ENCODE peak calls at places on chromosome 4, in eight cellular contexts. One of them, this sample, is unnamed.

GRCh38 chr4:154045086-154045485 is 256.2 kb upstream of the SFRP2 start:
- DNase-seq in skeletal muscle cell: no peak
- DNase-seq in NCI-H2029: no peak
- DNase-seq in central memory CD8-positive, alpha-beta T cell: no peak
- DNase-seq in NCI-H146: no peak
- DNase-seq in GM03348: peak
- DNase-seq in AG20443: peak
- DNase-seq in stimulated activated CD8-positive, alpha-beta memory T cell treated with anti-CD3 and anti-CD28 coated beads, Interleukin-4, amount 100 ng/mL, for 1 hour: no peak
- DNase-seq in this sample: no peak

GRCh38 chr4:119010909-119011606 is 122.4 kb downstream of the SYNPO2 start:
- DNase-seq in skeletal muscle cell: no peak
- DNase-seq in NCI-H2029: no peak
- DNase-seq in central memory CD8-positive, alpha-beta T cell: no peak
- DNase-seq in NCI-H146: no peak
- DNase-seq in GM03348: no peak
- DNase-seq in AG20443: no peak
- DNase-seq in stimulated activated CD8-positive, alpha-beta memory T cell treated with anti-CD3 and anti-CD28 coated beads, Interleukin-4, amount 100 ng/mL, for 1 hour: no peak
- DNase-seq in this sample: no peak

GRCh38 chr4:168636506-168637176 is 139.8 kb downstream of the PALLD start:
- DNase-seq in skeletal muscle cell: peak
- DNase-seq in NCI-H2029: no peak
- DNase-seq in central memory CD8-positive, alpha-beta T cell: no peak
- DNase-seq in NCI-H146: no peak
- DNase-seq in GM03348: peak
- DNase-seq in AG20443: peak
- DNase-seq in stimulated activated CD8-positive, alpha-beta memory T cell treated with anti-CD3 and anti-CD28 coated beads, Interleukin-4, amount 100 ng/mL, for 1 hour: no peak
- DNase-seq in this sample: no peak

GRCh38 chr4:80036306-80036705 is 36.7 kb downstream of the ANTXR2 start:
- DNase-seq in skeletal muscle cell: no peak
- DNase-seq in NCI-H2029: no peak
- DNase-seq in central memory CD8-positive, alpha-beta T cell: no peak
- DNase-seq in NCI-H146: no peak
- DNase-seq in GM03348: no peak
- DNase-seq in AG20443: no peak
- DNase-seq in stimulated activated CD8-positive, alpha-beta memory T cell treated with anti-CD3 and anti-CD28 coated beads, Interleukin-4, amount 100 ng/mL, for 1 hour: no peak
- DNase-seq in this sample: no peak

GRCh38 chr4:156662921-156663320 is 308.7 kb downstream of the PDGFC start:
- DNase-seq in skeletal muscle cell: no peak
- DNase-seq in NCI-H2029: no peak
- DNase-seq in central memory CD8-positive, alpha-beta T cell: no peak
- DNase-seq in NCI-H146: no peak
- DNase-seq in GM03348: no peak
- DNase-seq in AG20443: no peak
- DNase-seq in stimulated activated CD8-positive, alpha-beta memory T cell treated with anti-CD3 and anti-CD28 coated beads, Interleukin-4, amount 100 ng/mL, for 1 hour: no peak
- DNase-seq in this sample: no peak

GRCh38 chr4:185304944-185305690 is 90.6 kb downstream of the LRP2BP start:
- DNase-seq in skeletal muscle cell: no peak
- DNase-seq in NCI-H2029: no peak
- DNase-seq in central memory CD8-positive, alpha-beta T cell: no peak
- DNase-seq in NCI-H146: peak
- DNase-seq in GM03348: no peak
- DNase-seq in AG20443: no peak
- DNase-seq in stimulated activated CD8-positive, alpha-beta memory T cell treated with anti-CD3 and anti-CD28 coated beads, Interleukin-4, amount 100 ng/mL, for 1 hour: no peak
- DNase-seq in this sample: peak

GRCh38 chr4:19026281-19026680 is 1004.7 kb upstream of the LCORL start:
- DNase-seq in skeletal muscle cell: no peak
- DNase-seq in NCI-H2029: no peak
- DNase-seq in central memory CD8-positive, alpha-beta T cell: no peak
- DNase-seq in NCI-H146: peak
- DNase-seq in GM03348: no peak
- DNase-seq in AG20443: no peak
- DNase-seq in stimulated activated CD8-positive, alpha-beta memory T cell treated with anti-CD3 and anti-CD28 coated beads, Interleukin-4, amount 100 ng/mL, for 1 hour: no peak
- DNase-seq in this sample: no peak

GRCh38 chr4:184911310-184911709 is 85.5 kb upstream of the ACSL1 start:
- DNase-seq in skeletal muscle cell: peak
- DNase-seq in NCI-H2029: no peak
- DNase-seq in central memory CD8-positive, alpha-beta T cell: no peak
- DNase-seq in NCI-H146: no peak
- DNase-seq in GM03348: no peak
- DNase-seq in AG20443: no peak
- DNase-seq in stimulated activated CD8-positive, alpha-beta memory T cell treated with anti-CD3 and anti-CD28 coated beads, Interleukin-4, amount 100 ng/mL, for 1 hour: no peak
- DNase-seq in this sample: no peak

GRCh38 chr4:548976-549375 is 27.1 kb downstream of the TMEM271 start:
- DNase-seq in skeletal muscle cell: no peak
- DNase-seq in NCI-H2029: no peak
- DNase-seq in central memory CD8-positive, alpha-beta T cell: no peak
- DNase-seq in NCI-H146: no peak
- DNase-seq in GM03348: no peak
- DNase-seq in AG20443: no peak
- DNase-seq in stimulated activated CD8-positive, alpha-beta memory T cell treated with anti-CD3 and anti-CD28 coated beads, Interleukin-4, amount 100 ng/mL, for 1 hour: no peak
- DNase-seq in this sample: no peak

GRCh38 chr4:180827193-180827592 is 1416.0 kb upstream of the TENM3 start:
- DNase-seq in skeletal muscle cell: no peak
- DNase-seq in NCI-H2029: peak
- DNase-seq in central memory CD8-positive, alpha-beta T cell: no peak
- DNase-seq in NCI-H146: peak
- DNase-seq in GM03348: peak
- DNase-seq in AG20443: peak
- DNase-seq in stimulated activated CD8-positive, alpha-beta memory T cell treated with anti-CD3 and anti-CD28 coated beads, Interleukin-4, amount 100 ng/mL, for 1 hour: no peak
- DNase-seq in this sample: no peak

GRCh38 chr4:8351931-8352367 is 82.4 kb downstream of the HTRA3 start:
- DNase-seq in skeletal muscle cell: no peak
- DNase-seq in NCI-H2029: peak
- DNase-seq in central memory CD8-positive, alpha-beta T cell: no peak
- DNase-seq in NCI-H146: no peak
- DNase-seq in GM03348: peak
- DNase-seq in AG20443: no peak
- DNase-seq in stimulated activated CD8-positive, alpha-beta memory T cell treated with anti-CD3 and anti-CD28 coated beads, Interleukin-4, amount 100 ng/mL, for 1 hour: no peak
- DNase-seq in this sample: no peak

GRCh38 chr4:37978509-37978908 is 18.3 kb downstream of the PTTG2 start:
- DNase-seq in skeletal muscle cell: no peak
- DNase-seq in NCI-H2029: no peak
- DNase-seq in central memory CD8-positive, alpha-beta T cell: no peak
- DNase-seq in NCI-H146: no peak
- DNase-seq in GM03348: no peak
- DNase-seq in AG20443: no peak
- DNase-seq in stimulated activated CD8-positive, alpha-beta memory T cell treated with anti-CD3 and anti-CD28 coated beads, Interleukin-4, amount 100 ng/mL, for 1 hour: no peak
- DNase-seq in this sample: no peak

GRCh38 chr4:67052981-67053380 is 492.3 kb downstream of the CENPC start:
- DNase-seq in skeletal muscle cell: no peak
- DNase-seq in NCI-H2029: peak
- DNase-seq in central memory CD8-positive, alpha-beta T cell: no peak
- DNase-seq in NCI-H146: no peak
- DNase-seq in GM03348: no peak
- DNase-seq in AG20443: no peak
- DNase-seq in stimulated activated CD8-positive, alpha-beta memory T cell treated with anti-CD3 and anti-CD28 coated beads, Interleukin-4, amount 100 ng/mL, for 1 hour: no peak
- DNase-seq in this sample: no peak

GRCh38 chr4:55125087-55125721 is at the start of gene KDR:
- DNase-seq in skeletal muscle cell: no peak
- DNase-seq in NCI-H2029: no peak
- DNase-seq in central memory CD8-positive, alpha-beta T cell: no peak
- DNase-seq in NCI-H146: peak
- DNase-seq in GM03348: peak
- DNase-seq in AG20443: peak
- DNase-seq in stimulated activated CD8-positive, alpha-beta memory T cell treated with anti-CD3 and anti-CD28 coated beads, Interleukin-4, amount 100 ng/mL, for 1 hour: no peak
- DNase-seq in this sample: no peak

GRCh38 chr4:61580721-61581377 is 380.7 kb downstream of the ADGRL3 start:
- DNase-seq in skeletal muscle cell: no peak
- DNase-seq in NCI-H2029: no peak
- DNase-seq in central memory CD8-positive, alpha-beta T cell: no peak
- DNase-seq in NCI-H146: no peak
- DNase-seq in GM03348: no peak
- DNase-seq in AG20443: no peak
- DNase-seq in stimulated activated CD8-positive, alpha-beta memory T cell treated with anti-CD3 and anti-CD28 coated beads, Interleukin-4, amount 100 ng/mL, for 1 hour: no peak
- DNase-seq in this sample: no peak

GRCh38 chr4:187017156-187017555 is 293.5 kb upstream of the FAT1 start:
- DNase-seq in skeletal muscle cell: no peak
- DNase-seq in NCI-H2029: no peak
- DNase-seq in central memory CD8-positive, alpha-beta T cell: no peak
- DNase-seq in NCI-H146: no peak
- DNase-seq in GM03348: no peak
- DNase-seq in AG20443: no peak
- DNase-seq in stimulated activated CD8-positive, alpha-beta memory T cell treated with anti-CD3 and anti-CD28 coated beads, Interleukin-4, amount 100 ng/mL, for 1 hour: no peak
- DNase-seq in this sample: no peak

GRCh38 chr4:147790412-147790811 is 58.5 kb downstream of the ARHGAP10 start:
- DNase-seq in skeletal muscle cell: no peak
- DNase-seq in NCI-H2029: peak
- DNase-seq in central memory CD8-positive, alpha-beta T cell: no peak
- DNase-seq in NCI-H146: no peak
- DNase-seq in GM03348: no peak
- DNase-seq in AG20443: no peak
- DNase-seq in stimulated activated CD8-positive, alpha-beta memory T cell treated with anti-CD3 and anti-CD28 coated beads, Interleukin-4, amount 100 ng/mL, for 1 hour: no peak
- DNase-seq in this sample: no peak

GRCh38 chr4:184199780-184200179 is 17.9 kb downstream of the ENPP6 start:
- DNase-seq in skeletal muscle cell: no peak
- DNase-seq in NCI-H2029: no peak
- DNase-seq in central memory CD8-positive, alpha-beta T cell: no peak
- DNase-seq in NCI-H146: no peak
- DNase-seq in GM03348: no peak
- DNase-seq in AG20443: no peak
- DNase-seq in stimulated activated CD8-positive, alpha-beta memory T cell treated with anti-CD3 and anti-CD28 coated beads, Interleukin-4, amount 100 ng/mL, for 1 hour: no peak
- DNase-seq in this sample: no peak

GRCh38 chr4:4753643-4754042 is 105.8 kb upstream of the MSX1 start:
- DNase-seq in skeletal muscle cell: no peak
- DNase-seq in NCI-H2029: no peak
- DNase-seq in central memory CD8-positive, alpha-beta T cell: no peak
- DNase-seq in NCI-H146: no peak
- DNase-seq in GM03348: no peak
- DNase-seq in AG20443: no peak
- DNase-seq in stimulated activated CD8-positive, alpha-beta memory T cell treated with anti-CD3 and anti-CD28 coated beads, Interleukin-4, amount 100 ng/mL, for 1 hour: no peak
- DNase-seq in this sample: no peak

GRCh38 chr4:71783972-71784371 is at the start of gene GC:
- DNase-seq in skeletal muscle cell: no peak
- DNase-seq in NCI-H2029: no peak
- DNase-seq in central memory CD8-positive, alpha-beta T cell: no peak
- DNase-seq in NCI-H146: no peak
- DNase-seq in GM03348: no peak
- DNase-seq in AG20443: no peak
- DNase-seq in stimulated activated CD8-positive, alpha-beta memory T cell treated with anti-CD3 and anti-CD28 coated beads, Interleukin-4, amount 100 ng/mL, for 1 hour: no peak
- DNase-seq in this sample: no peak

GRCh38 chr4:17085416-17085815 is 187.0 kb upstream of the LDB2 start:
- DNase-seq in skeletal muscle cell: no peak
- DNase-seq in NCI-H2029: no peak
- DNase-seq in central memory CD8-positive, alpha-beta T cell: no peak
- DNase-seq in NCI-H146: no peak
- DNase-seq in GM03348: no peak
- DNase-seq in AG20443: no peak
- DNase-seq in stimulated activated CD8-positive, alpha-beta memory T cell treated with anti-CD3 and anti-CD28 coated beads, Interleukin-4, amount 100 ng/mL, for 1 hour: no peak
- DNase-seq in this sample: no peak

GRCh38 chr4:48090621-48091020 is 43.4 kb downstream of the TXK start:
- DNase-seq in skeletal muscle cell: no peak
- DNase-seq in NCI-H2029: no peak
- DNase-seq in central memory CD8-positive, alpha-beta T cell: no peak
- DNase-seq in NCI-H146: peak
- DNase-seq in GM03348: no peak
- DNase-seq in AG20443: no peak
- DNase-seq in stimulated activated CD8-positive, alpha-beta memory T cell treated with anti-CD3 and anti-CD28 coated beads, Interleukin-4, amount 100 ng/mL, for 1 hour: no peak
- DNase-seq in this sample: no peak

GRCh38 chr4:188275686-188276085 is 136.4 kb downstream of the TRIML1 start:
- DNase-seq in skeletal muscle cell: no peak
- DNase-seq in NCI-H2029: no peak
- DNase-seq in central memory CD8-positive, alpha-beta T cell: no peak
- DNase-seq in NCI-H146: no peak
- DNase-seq in GM03348: no peak
- DNase-seq in AG20443: no peak
- DNase-seq in stimulated activated CD8-positive, alpha-beta memory T cell treated with anti-CD3 and anti-CD28 coated beads, Interleukin-4, amount 100 ng/mL, for 1 hour: no peak
- DNase-seq in this sample: no peak

GRCh38 chr4:52954771-52955170 is 92.7 kb downstream of the RASL11B start:
- DNase-seq in skeletal muscle cell: no peak
- DNase-seq in NCI-H2029: no peak
- DNase-seq in central memory CD8-positive, alpha-beta T cell: no peak
- DNase-seq in NCI-H146: peak
- DNase-seq in GM03348: no peak
- DNase-seq in AG20443: no peak
- DNase-seq in stimulated activated CD8-positive, alpha-beta memory T cell treated with anti-CD3 and anti-CD28 coated beads, Interleukin-4, amount 100 ng/mL, for 1 hour: no peak
- DNase-seq in this sample: no peak

GRCh38 chr4:40547446-40548132 is 82.1 kb downstream of the RBM47 start:
- DNase-seq in skeletal muscle cell: no peak
- DNase-seq in NCI-H2029: no peak
- DNase-seq in central memory CD8-positive, alpha-beta T cell: no peak
- DNase-seq in NCI-H146: no peak
- DNase-seq in GM03348: no peak
- DNase-seq in AG20443: no peak
- DNase-seq in stimulated activated CD8-positive, alpha-beta memory T cell treated with anti-CD3 and anti-CD28 coated beads, Interleukin-4, amount 100 ng/mL, for 1 hour: no peak
- DNase-seq in this sample: no peak

GRCh38 chr4:156476359-156476758 is 495.2 kb downstream of the PDGFC start:
- DNase-seq in skeletal muscle cell: peak
- DNase-seq in NCI-H2029: no peak
- DNase-seq in central memory CD8-positive, alpha-beta T cell: no peak
- DNase-seq in NCI-H146: no peak
- DNase-seq in GM03348: peak
- DNase-seq in AG20443: peak
- DNase-seq in stimulated activated CD8-positive, alpha-beta memory T cell treated with anti-CD3 and anti-CD28 coated beads, Interleukin-4, amount 100 ng/mL, for 1 hour: no peak
- DNase-seq in this sample: no peak